ENCODE peak calls at places on chromosomes 1 and 21, in seven cellular contexts. V is fibroblast of gingiva; T is upper lobe of right lung; Y is CD8-positive, alpha-beta memory T cell; D is activated CD8-positive, alpha-beta T cell treated with anti-CD3 and anti-CD28 coated beads for 36 hours; B is pons; S is OCI-LY7. W is an unnamed sample.

GRCh38 chr1:15975805-15976680 is at the start of gene ZBTB17:
- DNase-seq in S (peak), V (peak), D (peak), Y (peak), T (peak), B (peak), W (peak)

GRCh38 chr21:34790341-34790740 is 121.5 kb downstream of the CLIC6 start:
- DNase-seq in D (no peak), S (no peak), Y (no peak), V (no peak), T (no peak), B (no peak), W (no peak)

GRCh38 chr1:230639714-230640209 is 2.5 kb upstream of the COG2 start:
- DNase-seq in D (no peak), Y (no peak), T (no peak), V (no peak), B (no peak), S (no peak), W (no peak)

GRCh38 chr1:32180186-32181060 is 948 bp downstream of the TXLNA start:
- DNase-seq in T (peak), Y (no peak), S (peak), V (peak), D (peak), B (no peak), W (peak)

GRCh38 chr1:29122987-29123870 is 474 bp downstream of the TMEM200B start:
- DNase-seq in T (no peak), S (no peak), Y (peak), D (peak), V (no peak), B (no peak), W (peak)

GRCh38 chr1:213452504-213452903 is 401.5 kb downstream of the RPS6KC1 start:
- DNase-seq in Y (no peak), T (no peak), B (no peak), V (no peak), D (no peak), S (no peak), W (no peak)

GRCh38 chr1:25828491-25828890 is 8.7 kb downstream of the MTFR1L start:
- DNase-seq in S (no peak), B (no peak), T (no peak), D (no peak), V (no peak), Y (no peak), W (no peak)

GRCh38 chr1:111334169-111334568 is 43.5 kb downstream of the CHIA start:
- DNase-seq in Y (peak), S (peak), B (peak), V (peak), D (peak), T (no peak), W (peak)

GRCh38 chr1:39167632-39168209 is 36.8 kb upstream of the MACF1 start:
- DNase-seq in B (no peak), V (peak), T (no peak), D (no peak), Y (no peak), S (no peak), W (peak)

GRCh38 chr1:110686188-110686587 is 11.4 kb upstream of the KCNA3 start:
- DNase-seq in S (peak), D (peak), V (no peak), T (no peak), B (no peak), Y (peak), W (no peak)

GRCh38 chr1:206464456-206464964 is 5.8 kb upstream of the IKBKE start:
- DNase-seq in Y (no peak), D (no peak), B (peak), S (no peak), V (peak), T (no peak), W (peak)

GRCh38 chr1:64898107-64898861 is 68.1 kb downstream of the JAK1 start:
- DNase-seq in T (peak), Y (no peak), S (peak), D (peak), V (peak), B (peak), W (peak)

GRCh38 chr1:156657161-156657970 is 15.4 kb downstream of the BCAN start:
- DNase-seq in B (peak), V (peak), D (peak), T (peak), S (peak), Y (peak), W (peak)

GRCh38 chr1:22328331-22329170 is 123.1 kb upstream of the ZBTB40 start:
- DNase-seq in T (peak), D (no peak), S (no peak), Y (no peak), V (no peak), B (no peak), W (no peak)

GRCh38 chr1:217482356-217483102 is 148.4 kb downstream of the GPATCH2 start:
- DNase-seq in Y (no peak), D (peak), B (no peak), S (no peak), T (no peak), V (peak), W (peak)

GRCh38 chr1:42279055-42279454 is 56.0 kb downstream of the FOXJ3 start:
- DNase-seq in V (no peak), T (no peak), D (no peak), Y (no peak), S (no peak), B (no peak), W (no peak)

GRCh38 chr1:192538407-192539311 is 36.9 kb upstream of the RGS1 start:
- DNase-seq in V (peak), Y (peak), S (peak), D (peak), B (no peak), T (no peak), W (no peak)

GRCh38 chr1:107019166-107019565 is 37.3 kb upstream of the PRMT6 start:
- DNase-seq in Y (no peak), T (no peak), V (no peak), B (no peak), S (no peak), D (no peak), W (no peak)

GRCh38 chr1:85352055-85352454 is 75.6 kb upstream of the BCL10 start:
- DNase-seq in V (no peak), Y (no peak), D (no peak), T (no peak), B (no peak), S (no peak), W (no peak)

GRCh38 chr1:183234660-183235476 is 48.8 kb downstream of the LAMC2 start:
- DNase-seq in Y (no peak), T (no peak), S (peak), V (peak), B (peak), D (no peak), W (peak)

GRCh38 chr1:93331412-93331811 is 14.3 kb upstream of the DR1 start:
- DNase-seq in T (no peak), B (no peak), D (no peak), S (no peak), Y (no peak), V (no peak), W (peak)

GRCh38 chr1:100250264-100250663 is 630 bp upstream of the DBT start:
- DNase-seq in D (no peak), Y (no peak), B (no peak), T (no peak), V (peak), S (peak), W (no peak)

GRCh38 chr1:232378266-232379041 is 251.5 kb downstream of the SIPA1L2 start:
- DNase-seq in S (no peak), V (no peak), T (no peak), D (no peak), B (no peak), Y (no peak), W (no peak)

GRCh38 chr1:200006711-200007110 is 20.8 kb upstream of the NR5A2 start:
- DNase-seq in D (no peak), S (no peak), V (no peak), T (no peak), B (no peak), Y (no peak), W (no peak)

GRCh38 chr21:45973475-45974072 is 8.0 kb upstream of the COL6A1 start:
- DNase-seq in T (peak), V (peak), D (peak), S (no peak), Y (peak), B (no peak), W (peak)

GRCh38 chr1:169495050-169495740 is 9.5 kb upstream of the SLC19A2 start:
- DNase-seq in T (no peak), V (no peak), Y (no peak), D (no peak), B (no peak), S (no peak), W (peak)

GRCh38 chr1:212030936-212031528 is 4.3 kb downstream of the INTS7 start:
- DNase-seq in S (no peak), D (no peak), Y (no peak), T (no peak), V (peak), B (peak), W (peak)

GRCh38 chr1:66371233-66372005 is 162.5 kb upstream of the SGIP1 start:
- DNase-seq in V (peak), S (no peak), B (peak), T (no peak), D (peak), Y (no peak), W (peak)

GRCh38 chr21:36699546-36700294 is 805 bp downstream of the SIM2 start:
- DNase-seq in S (no peak), D (no peak), B (no peak), T (peak), Y (no peak), V (no peak), W (no peak)

GRCh38 chr1:32874860-32875793 is 4.4 kb upstream of the FNDC5 start:
- DNase-seq in Y (no peak), V (no peak), T (peak), D (no peak), S (no peak), B (no peak), W (no peak)

GRCh38 chr1:191641420-191642215 is 516.6 kb upstream of the RGS18 start:
- DNase-seq in Y (no peak), S (no peak), D (no peak), T (no peak), V (no peak), B (no peak), W (no peak)

GRCh38 chr1:58585591-58586151 is 8.6 kb upstream of the TACSTD2 start:
- DNase-seq in B (no peak), T (no peak), V (no peak), D (no peak), Y (no peak), S (no peak), W (peak)

GRCh38 chr21:31682625-31683024 is 23.1 kb downstream of the SOD1 start:
- DNase-seq in V (no peak), T (no peak), B (no peak), D (no peak), Y (no peak), S (no peak), W (no peak)

GRCh38 chr1:4215391-4215790 is 315.3 kb upstream of the C1orf174 start:
- DNase-seq in Y (no peak), S (no peak), B (no peak), V (no peak), D (no peak), T (no peak), W (no peak)

GRCh38 chr1:149995927-149996326 is 14.6 kb downstream of the OTUD7B start:
- DNase-seq in T (no peak), S (no peak), B (no peak), D (peak), V (no peak), Y (no peak), W (no peak)

GRCh38 chr1:172823534-172823933 is 164.6 kb downstream of the FASLG start:
- DNase-seq in B (no peak), V (peak), T (no peak), S (no peak), Y (no peak), D (no peak), W (peak)